ENCODE peak calls at places on chromosome 20, in nine cellular contexts. P is tibial nerve; O is CD8-positive, alpha-beta T cell; G is A549; U is pancreas; F is endodermal cell; A is upper lobe of right lung; E is AG04450; L is astrocyte. H is an unnamed sample. For H3K9me3, the result is how much of the 10 kb centered on the place peaks cover.

GRCh38 chr20:38350879-38351775 is 4.8 kb downstream of the LBP start:
- DNase-seq in P (peak), O (no peak), G (no peak), U (no peak), F (no peak), A (no peak), E (no peak), L (no peak), H (peak)

GRCh38 chr20:24664266-24664986 is 195.0 kb downstream of the SYNDIG1 start:
- DNase-seq in P (no peak), O (no peak), G (no peak), U (no peak), F (no peak), A (no peak), E (no peak), L (no peak), H (no peak)

GRCh38 chr20:33673411-33674293 is 576 bp downstream of the NECAB3 start:
- DNase-seq in P (no peak), O (no peak), G (no peak), U (no peak), F (peak), A (no peak), E (no peak), L (no peak), H (no peak)

GRCh38 chr20:52192296-52193007 is 873 bp upstream of the ZFP64 start:
- DNase-seq in P (no peak), O (no peak), G (peak), U (no peak), F (peak), A (peak), E (no peak), L (no peak), H (peak)

GRCh38 chr20:35739294-35740163 is 2.5 kb downstream of the RBM39 start:
- DNase-seq in P (no peak), O (no peak), G (peak), U (no peak), F (peak), A (no peak), E (no peak), L (peak), H (no peak)

GRCh38 chr20:62837790-62838458 is 21.1 kb downstream of the COL9A3 start:
- DNase-seq in P (peak), O (no peak), G (no peak), U (no peak), F (no peak), A (peak), E (no peak), L (no peak), H (peak)

GRCh38 chr20:62201173-62202082 is 18.6 kb downstream of the MTG2 start:
- DNase-seq in P (no peak), O (no peak), G (no peak), U (no peak), F (no peak), A (no peak), E (no peak), L (no peak), H (peak)

GRCh38 chr20:2520617-2521016 is 11.9 kb upstream of the ZNF343 start:
- DNase-seq in P (no peak), O (no peak), G (no peak), U (no peak), F (no peak), A (no peak), E (no peak), L (no peak), H (no peak)

GRCh38 chr20:34575271-34575670 is 16.8 kb downstream of the MAP1LC3A start:
- DNase-seq in P (no peak), O (no peak), G (no peak), U (no peak), F (no peak), A (no peak), E (no peak), L (no peak), H (no peak)

GRCh38 chr20:3716195-3716834 is 3.9 kb upstream of the SIGLEC1 start:
- DNase-seq in P (no peak), O (peak), G (peak), U (no peak), F (peak), A (peak), E (no peak), L (no peak), H (peak)

GRCh38 chr20:13799974-13800373 is 15.1 kb downstream of the NDUFAF5 start:
- DNase-seq in P (no peak), O (no peak), G (no peak), U (no peak), F (no peak), A (no peak), E (no peak), L (no peak), H (no peak)

GRCh38 chr20:3710027-3710426 is 2.4 kb downstream of the SIGLEC1 start:
- DNase-seq in P (no peak), O (no peak), G (no peak), U (no peak), F (peak), A (peak), E (no peak), L (no peak), H (no peak)

DNA sequence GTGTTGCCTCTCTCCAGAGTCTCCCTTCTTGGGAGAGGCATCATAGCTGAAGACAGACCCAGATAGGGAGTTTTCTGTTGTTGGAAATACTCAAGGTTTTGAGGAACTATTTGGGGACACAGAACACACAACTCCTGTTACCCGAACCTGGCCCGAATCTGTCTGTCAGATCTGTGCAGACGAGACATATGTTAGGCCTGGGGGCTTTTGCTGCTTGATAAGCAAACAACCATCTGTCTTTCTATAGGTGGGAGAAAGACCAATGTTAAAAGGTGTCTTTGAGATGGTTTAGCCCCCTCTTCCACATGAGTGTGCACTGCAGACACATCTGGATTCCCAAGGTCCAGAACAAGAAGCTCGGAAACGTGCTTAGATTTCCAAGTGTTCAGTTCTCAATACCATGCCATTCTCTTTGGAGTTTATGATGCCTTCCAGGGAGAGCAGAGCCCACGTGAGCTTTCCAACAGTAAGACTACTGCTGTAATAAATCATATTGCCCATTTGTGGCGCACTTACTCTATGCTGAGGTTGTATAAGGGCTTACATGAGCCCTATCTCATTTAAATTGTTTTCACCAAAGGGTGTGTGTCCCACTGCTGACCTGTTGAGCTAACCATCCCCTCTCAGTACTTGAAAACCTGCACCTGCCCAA is 3.8 kb upstream of the STX16 start:
- DNase-seq in P (no peak), O (no peak), G (no peak), U (no peak), F (peak), A (no peak), E (no peak), L (no peak), H (no peak)
- TF ChIP-seq CTCF in P (no peak), O (no peak), G (no peak), U (no peak), F (no peak), A (no peak), E (no peak), L (no peak), H (no peak)

GRCh38 chr20:59819496-59820203 is 113.8 kb downstream of the SYCP2 start:
- DNase-seq in P (peak), O (no peak), G (no peak), U (no peak), F (peak), A (no peak), E (no peak), L (no peak), H (no peak)

GRCh38 chr20:59816146-59816743 is 117.2 kb downstream of the SYCP2 start:
- DNase-seq in P (peak), O (no peak), G (no peak), U (no peak), F (peak), A (no peak), E (no peak), L (no peak), H (no peak)

GRCh38 chr20:59818911-59819310 is 114.5 kb downstream of the SYCP2 start:
- DNase-seq in P (peak), O (no peak), G (no peak), U (no peak), F (peak), A (no peak), E (no peak), L (no peak), H (no peak)

GRCh38 chr20:59817406-59817805 is 116.0 kb downstream of the SYCP2 start:
- DNase-seq in P (peak), O (no peak), G (no peak), U (no peak), F (peak), A (no peak), E (no peak), L (no peak), H (no peak)

GRCh38 chr20:59817846-59818245 is 115.6 kb downstream of the SYCP2 start:
- DNase-seq in P (peak), O (no peak), G (no peak), U (no peak), F (peak), A (no peak), E (no peak), L (no peak), H (no peak)
- H3K9me3 ChIP-seq in P (under half), O (under half), G (under half), U (under half), F (under half), A (under half), E (under half), L (under half), H (under half)

DNA sequence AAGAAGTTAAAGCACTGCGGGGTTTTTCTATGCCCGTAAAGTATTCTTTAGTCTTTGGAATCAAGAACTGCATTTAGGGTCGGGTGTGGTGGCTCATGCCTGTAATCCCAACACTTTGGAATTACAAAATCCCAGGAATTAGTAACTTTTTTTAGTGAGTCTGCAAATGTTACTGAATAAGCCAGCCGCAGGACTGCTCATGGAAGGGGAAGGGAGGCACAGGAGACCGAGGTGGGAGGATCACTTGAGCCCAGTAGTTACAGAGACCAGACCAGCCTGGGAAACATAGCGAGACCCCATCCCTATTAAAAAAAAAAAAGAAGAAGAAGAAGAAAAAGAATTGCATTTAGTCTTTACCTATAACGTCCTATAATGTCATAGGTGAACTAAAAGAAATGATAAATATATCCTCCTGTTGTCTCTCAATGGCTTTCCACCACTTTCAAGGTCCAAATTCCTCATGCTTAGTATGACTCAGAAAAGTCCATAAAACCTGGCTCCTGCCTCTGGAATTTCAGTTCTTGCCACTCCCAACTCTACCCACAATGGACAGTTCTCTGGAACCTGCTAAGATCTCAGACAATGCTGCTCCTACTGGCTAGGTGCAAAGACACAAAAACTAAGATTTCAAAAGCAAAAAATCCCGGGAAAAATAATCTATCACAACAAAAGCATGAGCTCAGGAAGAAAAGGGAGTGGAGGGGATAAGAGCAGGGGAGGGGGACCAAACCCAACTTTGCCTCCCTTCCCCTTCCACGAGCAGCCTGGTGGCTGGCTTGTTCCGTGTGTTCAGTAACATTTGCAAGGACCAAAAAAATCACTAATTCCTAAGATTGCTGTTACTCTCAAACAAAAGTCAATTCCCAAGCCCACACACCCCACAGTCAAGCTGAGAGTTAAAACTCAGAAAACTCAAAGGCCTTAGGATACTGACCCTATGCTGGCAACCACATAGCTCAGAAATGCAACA is 39.0 kb downstream of the B4GALT5 start:
- DNase-seq in P (no peak), O (no peak), G (peak), U (no peak), F (no peak), A (no peak), E (no peak), L (peak), H (no peak)
- TF ChIP-seq CTCF in P (no peak), O (no peak), G (no peak), U (no peak), F (no peak), A (no peak), E (no peak), L (no peak), H (no peak)

DNA sequence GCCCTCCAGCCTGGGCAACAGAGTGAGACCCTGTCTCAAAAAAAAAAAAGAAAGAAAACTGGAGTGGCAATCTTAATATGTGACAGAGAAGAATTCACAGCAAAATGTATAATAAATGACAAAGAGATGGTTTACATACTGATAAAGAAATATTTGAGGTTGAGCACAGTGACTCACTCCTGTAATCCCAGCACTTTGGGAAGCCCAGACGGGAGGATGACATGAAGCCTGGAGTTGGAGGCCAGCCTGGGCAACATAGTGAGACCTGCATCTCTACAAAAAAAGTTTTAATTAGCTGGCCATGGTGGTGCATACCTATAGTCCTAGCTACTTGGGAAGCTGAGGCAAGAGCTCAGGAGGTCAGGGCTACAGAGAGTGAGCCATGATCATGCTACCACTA is 12.4 kb upstream of the DEFB118 start:
- DNase-seq in P (no peak), O (no peak), G (no peak), U (no peak), F (no peak), A (no peak), E (no peak), L (no peak), H (no peak)
- H3K9me3 ChIP-seq in P (under half), O (under half), G (under half), U (under half), F (half or more), A (under half), E (under half), L (under half), H (under half)

GRCh38 chr20:32519367-32519730 is 65.8 kb downstream of the NOL4L start:
- DNase-seq in P (no peak), O (no peak), G (no peak), U (no peak), F (no peak), A (no peak), E (no peak), L (no peak), H (no peak)
- TF ChIP-seq CTCF in P (no peak), O (no peak), G (no peak), U (no peak), F (no peak), A (no peak), E (no peak), L (no peak), H (no peak)

GRCh38 chr20:22338140-22338708 is 246.1 kb downstream of the FOXA2 start:
- DNase-seq in P (no peak), O (no peak), G (no peak), U (no peak), F (no peak), A (no peak), E (no peak), L (no peak), H (no peak)
- H3K9me3 ChIP-seq in P (under half), O (under half), G (under half), U (under half), F (under half), A (under half), E (under half), L (under half), H (under half)